ENCODE peak calls at places on chromosomes 12 and 14, in nine cellular contexts. D, I, W, X, Y, F, L, P and Z are unnamed samples.

GRCh38 chr14:80570930-80571298 is 359.6 kb upstream of the DIO2 start:
- DNase-seq in X (no peak), I (no peak), F (no peak), W (no peak), L (no peak), Y (no peak), P (no peak), D (no peak), Z (no peak)

GRCh38 chr12:93447555-93448265 is 6.0 kb upstream of the UBE2N start:
- DNase-seq in L (no peak), W (no peak), Y (no peak), I (no peak), P (no peak), D (no peak), F (no peak), X (no peak), Z (no peak)

GRCh38 chr12:89976866-89977265 is 268.2 kb upstream of the ATP2B1 start:
- DNase-seq in P (no peak), L (no peak), Y (no peak), X (no peak), F (no peak), I (no peak), W (no peak), D (no peak), Z (no peak)

GRCh38 chr12:870378-870777 is 79.1 kb downstream of the RAD52 start:
- DNase-seq in Y (no peak), I (no peak), D (no peak), X (peak; percentile 13), W (no peak), P (no peak), F (no peak), L (no peak), Z (no peak)

GRCh38 chr12:9041321-9041720 is 52.0 kb downstream of the KLRG1 start:
- DNase-seq in I (peak; percentile 25), Y (no peak), P (no peak), F (no peak), X (no peak), W (no peak), L (no peak), D (no peak), Z (no peak)

GRCh38 chr14:55803506-55804197 is 223.6 kb downstream of the KTN1 start:
- DNase-seq in D (no peak), Y (no peak), L (no peak), F (no peak), I (peak; percentile 50), P (no peak), W (no peak), X (no peak), Z (no peak)

GRCh38 chr12:6627598-6627997 is 8.2 kb downstream of the LPAR5 start:
- DNase-seq in P (peak; percentile 56), F (no peak), I (no peak), D (no peak), X (peak; percentile 63), Y (no peak), L (no peak), W (no peak), Z (no peak)

GRCh38 chr14:91344107-91344506 is 73.5 kb downstream of the CCDC88C start:
- DNase-seq in I (no peak), F (no peak), D (no peak), W (no peak), P (no peak), Y (no peak), X (no peak), L (no peak), Z (no peak)

GRCh38 chr12:1853716-1854115 is 33.4 kb downstream of the LRTM2 start:
- DNase-seq in L (no peak), Y (no peak), P (no peak), X (no peak), D (no peak), I (no peak), W (no peak), F (no peak), Z (no peak)

GRCh38 chr14:65224799-65225198 is 122.5 kb upstream of the MAX start:
- DNase-seq in P (no peak), I (no peak), L (no peak), F (no peak), W (no peak), X (peak; percentile 77), Y (no peak), D (no peak), Z (no peak)

GRCh38 chr14:64867182-64867581 is 12.5 kb downstream of the SPTB start:
- DNase-seq in L (no peak), F (no peak), W (no peak), X (no peak), Y (no peak), I (no peak), D (no peak), P (no peak), Z (no peak)

GRCh38 chr14:64915797-64916196 is 1.5 kb downstream of the CHURC1 start:
- DNase-seq in I (no peak), X (no peak), D (no peak), F (no peak), W (no peak), L (no peak), Y (no peak), P (no peak), Z (no peak)

DNA sequence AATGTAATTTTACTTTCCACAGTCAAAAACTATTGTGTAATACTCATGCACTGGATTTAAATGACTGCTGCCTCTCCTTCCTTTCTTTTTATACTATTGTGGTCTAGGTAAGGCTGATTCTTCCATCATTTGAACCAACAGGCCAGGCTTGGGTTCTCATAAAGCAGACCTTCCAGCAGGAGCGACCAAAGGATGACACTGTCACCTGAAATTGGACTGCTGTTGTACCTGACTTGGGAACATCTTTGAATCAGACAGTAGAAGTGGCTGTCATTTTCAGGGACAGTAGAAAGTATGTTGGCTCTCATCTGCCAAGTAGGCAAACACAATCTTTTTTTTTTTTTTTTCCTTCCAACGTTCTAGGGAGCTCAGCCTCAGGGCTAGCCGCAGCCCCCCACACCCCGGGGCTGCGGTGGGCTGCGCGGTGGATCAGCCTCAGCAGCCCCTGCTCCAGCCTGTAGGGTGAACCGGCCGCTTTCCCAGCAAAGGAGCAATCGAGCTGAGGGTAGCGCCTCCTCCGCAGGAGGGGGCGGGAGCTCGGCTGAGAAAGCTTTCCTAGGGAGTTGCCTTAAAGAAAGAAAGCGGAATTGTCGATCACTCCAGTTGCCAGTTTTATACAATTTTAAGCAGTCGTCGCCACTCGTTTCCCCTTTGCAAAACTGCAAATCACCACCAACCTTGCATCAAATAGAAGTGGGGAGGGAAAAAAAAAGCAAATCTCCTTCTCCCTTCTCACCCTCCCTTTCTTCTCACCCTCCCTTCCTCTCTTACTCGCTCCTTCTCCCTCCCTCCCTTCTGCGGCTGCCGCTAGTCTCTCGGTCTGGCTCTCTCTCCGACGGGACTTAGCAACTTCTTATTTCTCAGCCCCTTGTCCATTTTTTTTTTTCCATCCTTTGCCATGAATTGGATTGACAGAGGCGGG is at the start of gene PDE3A:
- DNase-seq in L (peak; percentile 76), W (peak; percentile 50), X (no peak), P (no peak), I (peak; percentile 81), D (peak; percentile 78), F (peak; percentile 23), Y (peak; percentile 76), Z (peak; percentile 93)
- TF ChIP-seq CTCF in L (no peak), W (no peak), X (no peak), P (no peak), I (no peak), D (peak; percentile 32), F (no peak), Y (peak; percentile 29), Z (peak; percentile 60)

GRCh38 chr12:47818382-47818700 is 1.4 kb downstream of the HDAC7 start:
- DNase-seq in X (no peak), L (no peak), W (no peak), F (no peak), P (no peak), D (no peak), Y (peak; percentile 26), I (no peak), Z (no peak)

GRCh38 chr12:47819902-47820630 is at the start of gene HDAC7:
- DNase-seq in X (peak; percentile 82), F (peak; percentile 86), D (peak; percentile 82), W (peak; percentile 91), L (peak; percentile 45), I (peak; percentile 75), P (peak; percentile 90), Y (peak; percentile 85), Z (peak; percentile 74)

GRCh38 chr12:47818007-47818376 is 1.7 kb downstream of the HDAC7 start:
- DNase-seq in W (no peak), I (no peak), F (no peak), P (no peak), L (no peak), Y (no peak), D (peak; percentile 42), X (no peak), Z (peak; percentile 68)

GRCh38 chr12:47819544-47819901 is 180 bp downstream of the HDAC7 start:
- DNase-seq in D (no peak), I (no peak), Y (no peak), P (no peak), X (no peak), F (no peak), W (no peak), L (no peak), Z (no peak)

DNA sequence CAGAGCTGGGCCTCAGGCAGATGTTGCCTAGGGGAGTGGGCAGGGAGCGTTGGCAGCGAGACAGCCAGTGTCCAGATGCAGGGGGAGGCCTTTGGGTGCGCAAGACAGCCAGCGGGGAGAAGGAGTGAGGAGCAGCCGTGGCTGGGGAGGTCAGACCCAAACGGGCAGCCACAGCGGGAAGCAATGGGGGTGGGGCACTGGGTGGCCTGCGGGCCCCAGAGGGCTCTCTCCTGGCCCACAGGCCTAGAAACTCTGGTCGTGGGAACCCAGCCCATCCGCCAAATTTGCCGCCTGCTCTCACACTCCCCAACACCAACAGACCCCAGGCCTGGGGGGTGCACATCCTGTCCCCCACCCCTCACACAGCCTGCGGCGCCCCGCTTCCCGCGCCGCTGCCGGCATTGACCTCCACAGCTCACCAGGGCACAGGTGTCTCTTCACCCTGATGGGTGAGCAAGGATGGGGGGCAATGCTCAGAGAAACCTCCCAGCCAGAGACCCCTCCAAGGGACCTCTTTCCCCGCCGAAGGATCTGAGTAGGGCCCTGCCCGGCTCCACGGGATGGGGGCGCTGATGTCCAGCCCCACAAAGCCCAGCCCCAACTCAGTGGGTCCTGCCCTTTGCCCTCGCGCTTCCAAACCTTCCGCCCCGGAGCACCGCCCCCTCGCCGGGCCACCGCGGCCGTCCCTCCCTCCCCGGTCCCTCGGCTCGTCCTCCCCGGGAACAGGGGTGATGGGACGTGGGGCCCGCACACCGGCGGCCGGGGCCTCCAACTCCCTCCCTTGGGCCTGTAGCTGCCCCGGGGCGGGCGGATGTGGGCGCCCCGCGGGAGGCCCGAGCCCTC is 781 bp downstream of the HDAC7 start:
- DNase-seq in I (no peak), X (peak; percentile 81), D (peak; percentile 74), F (no peak), W (peak; percentile 86), Y (peak; percentile 77), L (peak; percentile 52), P (peak; percentile 83), Z (peak; percentile 88)
- TF ChIP-seq CTCF in I (no peak), X (peak; percentile 18), D (peak; percentile 19), F (no peak), W (peak; percentile 51), Y (no peak), L (no peak), P (peak; percentile 20), Z (peak; percentile 67)

GRCh38 chr14:50015708-50016107 is 100.7 kb downstream of the VCPKMT start:
- DNase-seq in F (no peak), Y (no peak), I (no peak), P (no peak), X (no peak), W (no peak), D (no peak), L (no peak), Z (no peak)
- TF ChIP-seq CTCF in F (no peak), Y (no peak), I (no peak), P (no peak), X (no peak), W (no peak), D (no peak), L (no peak), Z (no peak)

GRCh38 chr14:61659582-61659981 is 35.7 kb upstream of the HIF1A start:
- DNase-seq in D (no peak), L (no peak), X (no peak), Y (no peak), P (no peak), W (no peak), I (no peak), F (no peak), Z (no peak)
- TF ChIP-seq CTCF in D (no peak), L (no peak), X (no peak), Y (no peak), P (no peak), W (no peak), I (no peak), F (no peak), Z (no peak)